ENCODE peak calls at places on chromosomes 11 and 22, in four cellular contexts. L, G, O and D are unnamed samples.

GRCh38 chr11:129248618-129249017 is 56.5 kb upstream of the ARHGAP32 start:
- DNase-seq in L (no peak), G (no peak), O (peak), D (peak)

GRCh38 chr11:118206612-118207031 is 18.2 kb downstream of the JAML start:
- DNase-seq in L (no peak), G (no peak), O (no peak), D (no peak)

GRCh38 chr22:38490915-38491314 is 15.2 kb downstream of the DDX17 start:
- DNase-seq in L (peak), G (no peak), O (peak), D (peak)

GRCh38 chr11:29319231-29319630 is 697.6 kb downstream of the KCNA4 start:
- DNase-seq in L (no peak), G (no peak), O (peak), D (no peak)

GRCh38 chr11:112965601-112966125 is 4.4 kb downstream of the NCAM1 start:
- DNase-seq in L (no peak), G (no peak), O (no peak), D (no peak)

GRCh38 chr22:42229455-42230149 is 40.9 kb downstream of the TCF20 start:
- DNase-seq in L (peak), G (no peak), O (peak), D (peak)

GRCh38 chr11:113311536-113311935 is 2.8 kb upstream of the TTC12 start:
- DNase-seq in L (no peak), G (no peak), O (no peak), D (no peak)

GRCh38 chr11:57764527-57764926 is 2.9 kb downstream of the CTNND1 start:
- DNase-seq in L (no peak), G (no peak), O (no peak), D (no peak)

GRCh38 chr11:117145393-117145761 is 1.3 kb downstream of the PAFAH1B2 start:
- DNase-seq in L (no peak), G (no peak), O (peak), D (peak)

GRCh38 chr11:128424867-128425285 is 162.5 kb downstream of the ETS1 start:
- DNase-seq in L (no peak), G (no peak), O (peak), D (peak)

GRCh38 chr11:114738954-114739353 is 60.6 kb downstream of the NXPE2 start:
- DNase-seq in L (no peak), G (peak), O (peak), D (peak)

GRCh38 chr11:95306816-95307215 is 75.8 kb upstream of the SESN3 start:
- DNase-seq in L (no peak), G (no peak), O (no peak), D (no peak)

GRCh38 chr11:46277623-46278386 is at the start of gene CREB3L1:
- DNase-seq in L (peak), G (no peak), O (no peak), D (no peak)

GRCh38 chr22:23166841-23167610 is 13.3 kb upstream of the BCR start:
- DNase-seq in L (no peak), G (no peak), O (no peak), D (no peak)
- TF ChIP-seq CTCF in L (no peak), G (no peak), O (no peak), D (no peak)

GRCh38 chr22:24240381-24240780 is 4.5 kb downstream of the GGT5 start:
- DNase-seq in L (no peak), G (no peak), O (peak), D (peak)

GRCh38 chr22:24247011-24247507 is 2.2 kb upstream of the GGT5 start:
- DNase-seq in L (no peak), G (no peak), O (peak), D (peak)

GRCh38 chr22:24247564-24248344 is 2.9 kb upstream of the GGT5 start:
- DNase-seq in L (peak), G (peak), O (peak), D (peak)

DNA sequence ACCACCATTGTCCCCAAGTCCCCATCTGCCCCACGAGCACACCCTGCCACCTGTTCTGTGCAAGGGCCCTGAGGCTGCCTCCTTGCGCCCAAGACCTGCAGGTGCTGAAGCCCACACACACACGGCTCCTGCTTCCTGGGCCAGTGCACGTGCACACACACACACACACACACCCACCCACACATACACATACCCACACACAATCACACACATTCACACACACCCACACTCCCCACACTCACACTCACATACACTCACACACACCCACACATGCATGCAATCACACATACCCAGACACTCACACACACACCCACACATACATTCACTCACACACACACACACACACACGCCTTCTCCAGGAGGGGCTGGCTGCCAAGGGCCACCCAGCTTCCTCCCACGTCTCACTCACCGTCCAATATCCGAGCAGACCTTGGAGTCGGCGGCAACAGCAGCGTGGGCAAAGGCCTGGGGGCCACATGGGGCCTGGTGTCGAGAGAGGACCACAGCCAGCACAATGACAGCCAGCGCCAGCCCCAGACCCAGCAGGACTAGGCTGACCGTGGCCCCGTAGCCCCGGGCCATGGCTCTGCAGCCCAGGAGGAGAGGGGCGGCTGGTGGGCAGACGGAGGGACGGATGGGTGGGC is 616 bp downstream of the GGT5 start:
- DNase-seq in L (no peak), G (no peak), O (peak), D (peak)
- H3K4me3 ChIP-seq in L (peak), G (no peak), O (peak), D (peak)

GRCh38 chr22:24156146-24156914 is 25.0 kb upstream of the SUSD2 start:
- DNase-seq in L (no peak), G (peak), O (peak), D (peak)

GRCh38 chr22:24156915-24157782 is 24.1 kb upstream of the SUSD2 start:
- DNase-seq in L (peak), G (peak), O (peak), D (peak)

GRCh38 chr22:24155597-24156145 is 25.6 kb upstream of the SUSD2 start:
- DNase-seq in L (peak), G (peak), O (peak), D (peak)

GRCh38 chr22:24159650-24160049 is 21.6 kb upstream of the SUSD2 start:
- DNase-seq in L (no peak), G (no peak), O (no peak), D (no peak)

GRCh38 chr22:24157783-24158170 is 23.5 kb upstream of the SUSD2 start:
- DNase-seq in L (no peak), G (no peak), O (no peak), D (peak)
- TF ChIP-seq CTCF in L (peak), G (no peak), O (no peak), D (no peak)

DNA sequence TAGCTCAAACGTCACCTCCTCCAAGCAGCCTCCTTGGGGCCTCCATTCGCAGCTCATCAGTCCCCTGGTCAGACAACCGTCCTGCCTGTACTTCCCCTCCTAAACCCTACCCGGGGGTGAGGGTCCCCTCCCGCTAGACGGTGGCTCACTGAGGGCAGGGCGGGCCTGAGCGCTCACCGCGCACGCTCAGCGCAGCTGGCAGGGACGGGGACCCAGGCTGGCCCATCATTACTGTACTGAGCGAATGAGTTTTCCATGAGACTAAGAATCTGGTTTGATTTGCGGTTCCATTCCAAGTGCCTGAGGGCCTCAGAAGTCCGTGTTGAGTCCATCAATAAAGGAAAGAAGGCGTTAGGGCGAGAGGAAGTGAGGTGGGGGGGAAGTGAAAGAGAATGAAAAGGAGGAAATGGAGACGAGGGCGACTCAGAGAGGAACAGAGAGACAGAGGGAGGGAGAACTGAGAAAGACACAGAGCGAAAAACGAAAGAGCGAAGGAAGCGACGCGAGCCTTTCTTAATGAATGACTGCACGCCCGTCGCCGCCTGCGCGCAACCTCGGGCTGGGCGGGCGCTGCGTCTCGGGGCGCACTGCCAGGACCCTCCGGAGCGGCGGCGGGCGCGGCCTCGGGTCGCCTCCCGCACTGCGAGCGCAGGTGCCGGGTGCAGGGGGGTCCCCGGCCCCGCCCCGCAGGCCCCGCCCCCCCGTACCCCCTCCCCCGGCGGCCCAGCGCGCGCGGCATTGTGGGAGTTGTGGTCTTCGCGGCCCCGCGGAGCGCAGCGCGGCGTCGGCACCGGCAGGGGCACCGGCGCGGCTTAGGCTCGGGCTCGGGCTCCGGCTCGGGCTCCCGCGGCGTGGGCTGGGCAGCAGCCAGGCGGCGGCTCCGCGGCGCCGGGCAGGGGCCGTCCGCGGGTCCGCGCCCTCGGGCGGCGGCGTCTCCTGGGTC is at the start of gene ASPHD2:
- DNase-seq in L (peak), G (peak), O (peak), D (peak)
- H3K4me3 ChIP-seq in L (peak), G (peak), O (peak), D (peak)

DNA sequence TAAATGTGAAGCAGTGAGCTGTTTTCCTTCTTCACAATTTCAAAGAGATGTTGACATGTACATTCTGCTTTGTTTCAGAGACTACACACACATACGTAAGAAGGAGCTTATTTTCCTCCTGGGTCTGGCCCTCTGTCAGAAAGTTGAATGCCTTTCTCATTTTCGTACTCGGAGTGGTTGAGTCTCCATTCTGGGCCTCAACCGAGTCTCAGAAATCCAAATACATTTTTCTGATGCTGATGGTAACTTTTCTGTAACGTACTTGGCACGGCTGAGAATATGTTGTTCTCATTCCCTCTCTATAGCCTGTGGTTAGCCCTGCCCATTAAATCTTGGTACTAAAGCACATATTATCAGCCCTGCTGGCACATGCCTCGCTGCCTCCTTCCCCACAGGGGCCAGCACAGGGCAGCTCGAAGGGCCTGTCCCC is 25.3 kb downstream of the PARVA start:
- DNase-seq in L (no peak), G (no peak), O (no peak), D (no peak)
- TF ChIP-seq CTCF in L (no peak), G (no peak), O (no peak), D (no peak)

GRCh38 chr11:963852-964251 is 38.2 kb downstream of the AP2A2 start:
- DNase-seq in L (no peak), G (no peak), O (no peak), D (no peak)

GRCh38 chr11:961921-962320 is 36.3 kb downstream of the AP2A2 start:
- DNase-seq in L (no peak), G (no peak), O (no peak), D (no peak)

GRCh38 chr11:965206-965775 is 39.6 kb downstream of the AP2A2 start:
- DNase-seq in L (no peak), G (no peak), O (no peak), D (no peak)

GRCh38 chr11:959608-960007 is 33.9 kb downstream of the AP2A2 start:
- DNase-seq in L (no peak), G (no peak), O (no peak), D (no peak)

GRCh38 chr11:962743-963142 is 37.1 kb downstream of the AP2A2 start:
- DNase-seq in L (no peak), G (no peak), O (no peak), D (no peak)
- H3K4me3 ChIP-seq in L (no peak), G (no peak), O (no peak), D (no peak)

GRCh38 chr22:48397531-48398180 is 1430.0 kb downstream of the BRD1 start:
- DNase-seq in L (no peak), G (no peak), O (no peak), D (no peak)

GRCh38 chr22:48394787-48395620 is 1432.7 kb downstream of the BRD1 start:
- DNase-seq in L (no peak), G (no peak), O (no peak), D (no peak)

GRCh38 chr22:48398181-48398905 is 1429.3 kb downstream of the BRD1 start:
- DNase-seq in L (no peak), G (no peak), O (no peak), D (no peak)

GRCh38 chr22:48396785-48397530 is 1430.7 kb downstream of the BRD1 start:
- DNase-seq in L (no peak), G (no peak), O (no peak), D (no peak)

DNA sequence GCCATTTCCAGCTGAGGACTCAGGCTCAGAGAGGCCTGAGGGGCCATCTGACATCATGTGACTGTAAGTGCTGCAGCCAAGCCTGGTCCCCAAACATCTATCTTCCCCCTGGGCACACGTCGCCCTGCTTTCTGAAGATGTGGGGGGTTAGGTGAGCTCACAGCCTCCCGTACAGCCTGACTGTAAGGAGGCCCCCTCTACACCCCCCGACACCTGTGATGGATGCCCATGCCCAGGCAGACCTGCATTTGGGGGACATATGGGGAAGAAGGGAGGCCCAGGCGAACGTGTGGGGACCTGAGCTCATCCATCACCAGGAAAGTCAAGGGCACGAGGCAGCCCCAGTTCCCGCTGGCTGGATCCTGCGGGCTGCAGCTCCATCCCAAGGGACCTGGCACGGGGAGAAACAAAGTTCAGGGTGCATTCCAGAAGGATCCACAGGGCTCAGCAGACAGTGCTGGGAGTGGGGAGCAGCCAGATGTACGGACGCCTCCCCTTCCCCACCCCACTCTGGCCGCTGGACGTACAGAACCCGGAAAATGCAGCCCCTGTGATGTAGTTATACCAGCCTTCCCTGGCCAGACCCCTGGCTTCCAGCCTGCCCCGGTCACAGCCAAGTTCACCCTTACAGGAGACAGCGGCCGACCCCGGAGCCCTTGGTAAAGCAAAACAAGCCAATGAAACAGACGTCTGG is 1431.4 kb downstream of the BRD1 start:
- DNase-seq in L (no peak), G (no peak), O (no peak), D (no peak)
- TF ChIP-seq CTCF in L (no peak), G (no peak), O (no peak), D (no peak)